ENCODE peak calls at places on chromosomes 3 and 15, in five cellular contexts. Z is psoas muscle; O is globus pallidus; B is NCI-H1092; D is stimulated activated CD4-positive, alpha-beta T cell treated with anti-CD3 and anti-CD28 coated beads, Interleukin-12 subunit alpha, Interleukin-12 subunit beta, amount 100 ng/mL, for 4 hours. Y is an unnamed sample.

GRCh38 chr15:20345401-20345958 is 196.1 kb downstream of the GOLGA6L6 start:
- DNase-seq in D (no peak), B (no peak), O (no peak), Z (peak; percentile 19), Y (no peak)

GRCh38 chr15:74170845-74171578 is 2.5 kb upstream of the ISLR start:
- DNase-seq in D (no peak), O (no peak), B (no peak), Z (no peak), Y (no peak)

GRCh38 chr3:182837855-182838454 is 44.7 kb downstream of the ATP11B start:
- DNase-seq in Z (no peak), D (no peak), B (no peak), O (no peak), Y (peak; percentile 2)

GRCh38 chr3:135514064-135514455 is 451.5 kb upstream of the PPP2R3A start:
- DNase-seq in O (no peak), Z (no peak), B (no peak), D (no peak), Y (no peak)

GRCh38 chr15:92069308-92070244 is 216.1 kb downstream of the SLCO3A1 start:
- DNase-seq in D (peak; percentile 44), O (no peak), Z (peak; percentile 34), B (no peak), Y (no peak)

GRCh38 chr15:48677821-48678220 is 32.3 kb upstream of the FBN1 start:
- DNase-seq in B (no peak), O (no peak), D (no peak), Z (no peak), Y (no peak)

GRCh38 chr15:82135645-82136044 is 89.8 kb upstream of the MEX3B start:
- DNase-seq in Z (no peak), B (no peak), O (no peak), D (no peak), Y (no peak)

GRCh38 chr15:52709172-52709979 is 30.2 kb upstream of the ATOSA start:
- DNase-seq in D (no peak), B (no peak), Z (no peak), O (no peak), Y (peak; percentile 8)

GRCh38 chr15:57384816-57385215 is 8.5 kb downstream of the CGNL1 start:
- DNase-seq in Z (no peak), B (no peak), O (no peak), D (no peak), Y (no peak)

Y was measured in NCI-H526 treated with DMSO at 0.1 percent for 48 hours.